ENCODE peak calls at places on chromosomes 11 and 22, in nine cellular contexts. X, L, T, H, N, Q, Y, P and U are unnamed samples.

GRCh38 chr22:27853404-27853803 is 51.8 kb upstream of the MN1 start:
- DNase-seq in X (no peak), Q (no peak), P (peak), N (no peak), Y (no peak), H (no peak), T (no peak), L (no peak), U (no peak)

GRCh38 chr11:30619767-30620166 is 33.6 kb upstream of the MPPED2 start:
- DNase-seq in Y (no peak), L (no peak), N (no peak), Q (no peak), X (no peak), P (no peak), T (no peak), H (no peak), U (no peak)

GRCh38 chr11:8988329-8989234 is 15.2 kb downstream of the NRIP3 start:
- DNase-seq in X (no peak), Q (no peak), P (peak), Y (no peak), N (no peak), H (no peak), L (no peak), T (no peak), U (no peak)

GRCh38 chr11:3616721-3617460 is 24.9 kb downstream of the ART5 start:
- DNase-seq in T (no peak), Y (no peak), L (no peak), Q (no peak), X (no peak), P (no peak), N (no peak), H (no peak), U (no peak)

GRCh38 chr11:36055356-36055755 is 111.5 kb downstream of the LDLRAD3 start:
- DNase-seq in Q (no peak), Y (no peak), L (no peak), T (no peak), X (no peak), P (no peak), H (no peak), N (no peak), U (no peak)

GRCh38 chr11:24734742-24735141 is 237.9 kb downstream of the LUZP2 start:
- DNase-seq in T (no peak), H (no peak), Y (no peak), Q (no peak), X (no peak), N (no peak), P (no peak), L (no peak), U (no peak)

GRCh38 chr11:116384407-116384806 is 388.4 kb downstream of the BUD13 start:
- DNase-seq in X (no peak), P (no peak), Y (no peak), L (no peak), T (no peak), H (no peak), N (no peak), Q (no peak), U (no peak)

GRCh38 chr11:44923796-44924195 is 26.9 kb downstream of the TP53I11 start:
- DNase-seq in Y (no peak), Q (no peak), N (no peak), L (no peak), X (no peak), P (no peak), T (no peak), H (no peak), U (no peak)

GRCh38 chr11:99257131-99257530 is 236.4 kb downstream of the CNTN5 start:
- DNase-seq in P (no peak), L (no peak), H (no peak), N (no peak), X (no peak), Q (no peak), Y (no peak), T (no peak), U (no peak)

GRCh38 chr22:50191041-50191740 is 5.5 kb downstream of the TRABD start:
- DNase-seq in P (no peak), T (peak), L (no peak), Q (peak), Y (no peak), H (peak), N (peak), X (peak), U (no peak)

GRCh38 chr22:50684986-50685385 is 12.4 kb downstream of the SHANK3 start:
- DNase-seq in Q (peak), Y (no peak), L (no peak), X (no peak), H (no peak), N (no peak), T (no peak), P (no peak), U (no peak)

GRCh38 chr11:60973699-60974098 is 2.2 kb downstream of the CD6 start:
- DNase-seq in Y (no peak), X (no peak), P (no peak), Q (no peak), L (no peak), N (no peak), T (no peak), H (no peak), U (no peak)

GRCh38 chr11:34639545-34639944 is 18.7 kb downstream of the EHF start:
- DNase-seq in H (no peak), Y (no peak), L (no peak), P (no peak), Q (no peak), X (no peak), N (no peak), T (no peak), U (no peak)

GRCh38 chr11:68380786-68381622 is 68.6 kb downstream of the LRP5 start:
- DNase-seq in N (no peak), X (no peak), Y (no peak), Q (no peak), L (peak), P (no peak), H (no peak), T (no peak), U (peak)

GRCh38 chr11:60127311-60127811 is 38.9 kb downstream of the MS4A2 start:
- DNase-seq in X (no peak), Q (no peak), T (no peak), Y (no peak), H (no peak), P (no peak), N (no peak), L (no peak), U (no peak)

GRCh38 chr11:65617136-65617850 is 1.7 kb downstream of the PCNX3 start:
- DNase-seq in N (no peak), Y (no peak), X (no peak), H (no peak), T (no peak), P (no peak), L (no peak), Q (no peak), U (no peak)

GRCh38 chr11:47342854-47343253 is 9.6 kb downstream of the MYBPC3 start:
- DNase-seq in X (no peak), Y (no peak), N (no peak), H (no peak), T (no peak), L (no peak), Q (no peak), P (no peak), U (no peak)

GRCh38 chr11:69510471-69511357 is 29.3 kb downstream of the LINC01488 start:
- DNase-seq in X (no peak), T (no peak), Y (peak), P (peak), L (no peak), N (no peak), H (no peak), Q (peak), U (no peak)

GRCh38 chr11:64048042-64048854 is 12.5 kb downstream of the FLRT1 start:
- DNase-seq in Q (no peak), X (no peak), P (no peak), H (no peak), L (no peak), T (no peak), N (no peak), Y (peak), U (no peak)

GRCh38 chr22:49886346-49887073 is 31.7 kb downstream of the ALG12 start:
- DNase-seq in Y (no peak), Q (no peak), X (no peak), L (no peak), P (no peak), N (no peak), H (no peak), T (no peak), U (no peak)

GRCh38 chr11:58629857-58630256 is 7.4 kb downstream of the CNTF start:
- DNase-seq in Y (peak), H (peak), L (peak), P (peak), Q (no peak), X (no peak), T (no peak), N (peak), U (no peak)

GRCh38 chr22:17970205-17970708 is 54.1 kb downstream of the MICAL3 start:
- DNase-seq in P (peak), Y (no peak), X (no peak), T (no peak), H (no peak), L (no peak), N (no peak), Q (no peak), U (no peak)

GRCh38 chr11:66728760-66729385 is at the start of gene SPTBN2:
- DNase-seq in X (no peak), L (no peak), H (no peak), P (peak), Y (peak), N (no peak), Q (no peak), T (no peak), U (no peak)

GRCh38 chr11:132988381-132988780 is 543.9 kb downstream of the OPCML start:
- DNase-seq in X (no peak), L (no peak), N (no peak), Q (no peak), Y (no peak), T (no peak), H (no peak), P (no peak), U (no peak)